ENCODE peak calls at places on chromosomes 16 and 17, in four cellular contexts. I is left cardiac atrium, S is skeletal muscle cell, X is NCI-H1105 treated with DMSO at 0.1 percent for 48 hours. O is an unnamed sample.
A peak's percentile ranks its signal among the peaks of the same experiment; 100 is the strongest.

GRCh38 chr16:77359065-77359502 is 75.8 kb downstream of the ADAMTS18 start:
- DNase-seq in I (no peak), S (peak; percentile 66), X (no peak), O (no peak)

GRCh38 chr16:23967018-23967417 is 131.2 kb downstream of the PRKCB start:
- DNase-seq in I (no peak), S (no peak), X (no peak), O (no peak)

GRCh38 chr16:64826374-64826773 is 295.5 kb downstream of the CDH11 start:
- DNase-seq in I (no peak), S (no peak), X (no peak), O (no peak)

GRCh38 chr16:84068783-84069464 is 26.3 kb upstream of the SLC38A8 start:
- DNase-seq in I (no peak), S (no peak), X (no peak), O (no peak)

GRCh38 chr17:549197-550040 is 165.2 kb downstream of the VPS53 start:
- DNase-seq in I (no peak), S (no peak), X (peak; percentile 8), O (no peak)

GRCh38 chr17:76141212-76142043 is at the start of gene FOXJ1:
- DNase-seq in I (peak; percentile 91), S (peak; percentile 10), X (peak; percentile 91), O (peak; percentile 84)

GRCh38 chr17:77494664-77495435 is 354.1 kb downstream of the SEC14L1 start:
- DNase-seq in I (peak; percentile 80), S (no peak), X (peak; percentile 17), O (peak; percentile 63)

GRCh38 chr17:50956750-50957523 is 90.8 kb upstream of the TOB1 start:
- DNase-seq in I (peak; percentile 70), S (no peak), X (peak; percentile 79), O (peak; percentile 39)

GRCh38 chr16:10741844-10742243 is 1.8 kb upstream of the NUBP1 start:
- DNase-seq in I (peak; percentile 68), S (no peak), X (peak; percentile 9), O (no peak)

GRCh38 chr17:29046440-29046839 is 3.5 kb downstream of the PIPOX start:
- DNase-seq in I (no peak), S (no peak), X (no peak), O (no peak)

GRCh38 chr17:6753565-6753964 is 2.3 kb upstream of the XAF1 start:
- DNase-seq in I (no peak), S (no peak), X (no peak), O (no peak)

GRCh38 chr16:51545951-51546350 is 394.9 kb upstream of the SALL1 start:
- DNase-seq in I (no peak), S (no peak), X (no peak), O (no peak)

GRCh38 chr16:81752225-81752875 is 26.7 kb upstream of the PLCG2 start:
- DNase-seq in I (peak; percentile 70), S (no peak), X (no peak), O (peak; percentile 54)

GRCh38 chr17:13626703-13627102 is 25.0 kb upstream of the HS3ST3A1 start:
- DNase-seq in I (no peak), S (peak; percentile 68), X (no peak), O (no peak)

GRCh38 chr16:27470567-27471431 is 68.8 kb downstream of the IL21R start:
- DNase-seq in I (peak; percentile 62), S (no peak), X (no peak), O (no peak)

O was measured in hippocampal formation.